ENCODE peak calls at places on chromosomes 7 and 10, in nine cellular contexts. One of them, this sample, is unnamed.

GRCh38 chr10:34598972-34599371 is 216.1 kb downstream of the PARD3 start:
- DNase-seq in A549: no peak
- DNase-seq in GM12878: no peak
- DNase-seq in K562: no peak
- DNase-seq in SK-N-SH: no peak
- DNase-seq in HepG2: no peak
- DNase-seq in HL-60: no peak
- DNase-seq in Panc1: no peak
- DNase-seq in HCT116: no peak
- DNase-seq in this sample: no peak

GRCh38 chr7:141585592-141586510 is 34.6 kb downstream of the AGK start:
- DNase-seq in HepG2: peak
- DNase-seq in Panc1: peak
- DNase-seq in A549: peak
- DNase-seq in HCT116: no peak
- DNase-seq in SK-N-SH: no peak
- DNase-seq in GM12878: peak
- DNase-seq in K562: no peak
- DNase-seq in HL-60: no peak
- DNase-seq in this sample: no peak

GRCh38 chr7:122199171-122199570 is 55.1 kb upstream of the AASS start:
- DNase-seq in HepG2: no peak
- DNase-seq in HL-60: no peak
- DNase-seq in GM12878: no peak
- DNase-seq in A549: no peak
- DNase-seq in Panc1: no peak
- DNase-seq in HCT116: no peak
- DNase-seq in SK-N-SH: no peak
- DNase-seq in K562: no peak
- DNase-seq in this sample: no peak

GRCh38 chr10:129777687-129778086 is 186.4 kb downstream of the EBF3 start:
- DNase-seq in HL-60: no peak
- DNase-seq in GM12878: no peak
- DNase-seq in HCT116: no peak
- DNase-seq in A549: no peak
- DNase-seq in SK-N-SH: no peak
- DNase-seq in HepG2: no peak
- DNase-seq in K562: no peak
- DNase-seq in Panc1: no peak
- DNase-seq in this sample: no peak

GRCh38 chr7:94571816-94572215 is 62.2 kb downstream of the CASD1 start:
- DNase-seq in K562: no peak
- DNase-seq in Panc1: no peak
- DNase-seq in GM12878: no peak
- DNase-seq in HL-60: no peak
- DNase-seq in HCT116: no peak
- DNase-seq in SK-N-SH: no peak
- DNase-seq in A549: no peak
- DNase-seq in HepG2: no peak
- DNase-seq in this sample: no peak

GRCh38 chr7:142571581-142571980 is 177.7 kb upstream of the PRSS1 start:
- DNase-seq in HCT116: no peak
- DNase-seq in HepG2: no peak
- DNase-seq in K562: no peak
- DNase-seq in GM12878: no peak
- DNase-seq in Panc1: no peak
- DNase-seq in SK-N-SH: no peak
- DNase-seq in HL-60: no peak
- DNase-seq in A549: no peak
- DNase-seq in this sample: no peak

GRCh38 chr10:35716776-35717175 is 74.7 kb upstream of the FZD8 start:
- DNase-seq in GM12878: no peak
- DNase-seq in SK-N-SH: no peak
- DNase-seq in HepG2: no peak
- DNase-seq in HL-60: no peak
- DNase-seq in HCT116: no peak
- DNase-seq in A549: peak
- DNase-seq in K562: no peak
- DNase-seq in Panc1: no peak
- DNase-seq in this sample: no peak

GRCh38 chr10:75547391-75548298 is 116.2 kb downstream of the LRMDA start:
- DNase-seq in Panc1: no peak
- DNase-seq in SK-N-SH: no peak
- DNase-seq in HL-60: peak
- DNase-seq in HCT116: no peak
- DNase-seq in A549: no peak
- DNase-seq in K562: no peak
- DNase-seq in HepG2: no peak
- DNase-seq in GM12878: peak
- DNase-seq in this sample: no peak

GRCh38 chr7:29457565-29457971 is 106.1 kb upstream of the PRR15 start:
- DNase-seq in HepG2: no peak
- DNase-seq in Panc1: no peak
- DNase-seq in HCT116: no peak
- DNase-seq in GM12878: no peak
- DNase-seq in A549: no peak
- DNase-seq in K562: no peak
- DNase-seq in HL-60: no peak
- DNase-seq in SK-N-SH: no peak
- DNase-seq in this sample: no peak

GRCh38 chr10:131216681-131217230 is 94.8 kb downstream of the TCERG1L start:
- DNase-seq in HepG2: no peak
- DNase-seq in K562: no peak
- DNase-seq in HCT116: no peak
- DNase-seq in GM12878: no peak
- DNase-seq in Panc1: no peak
- DNase-seq in A549: no peak
- DNase-seq in SK-N-SH: no peak
- DNase-seq in HL-60: no peak
- DNase-seq in this sample: no peak

GRCh38 chr7:26555971-26556830 is 264.5 kb downstream of the SNX10 start:
- DNase-seq in HCT116: no peak
- DNase-seq in HepG2: no peak
- DNase-seq in K562: no peak
- DNase-seq in GM12878: no peak
- DNase-seq in HL-60: no peak
- DNase-seq in SK-N-SH: peak
- DNase-seq in A549: no peak
- DNase-seq in Panc1: no peak
- DNase-seq in this sample: no peak

GRCh38 chr7:30199271-30199670 is 64.5 kb downstream of the MTURN start:
- DNase-seq in HL-60: no peak
- DNase-seq in SK-N-SH: no peak
- DNase-seq in K562: no peak
- DNase-seq in HepG2: no peak
- DNase-seq in HCT116: no peak
- DNase-seq in Panc1: no peak
- DNase-seq in GM12878: no peak
- DNase-seq in A549: no peak
- DNase-seq in this sample: no peak

GRCh38 chr7:95608344-95609173 is 12.2 kb upstream of the PDK4 start:
- DNase-seq in Panc1: peak
- DNase-seq in SK-N-SH: peak
- DNase-seq in GM12878: peak
- DNase-seq in HL-60: peak
- DNase-seq in K562: peak
- DNase-seq in HepG2: peak
- DNase-seq in A549: peak
- DNase-seq in HCT116: peak
- DNase-seq in this sample: peak

DNA sequence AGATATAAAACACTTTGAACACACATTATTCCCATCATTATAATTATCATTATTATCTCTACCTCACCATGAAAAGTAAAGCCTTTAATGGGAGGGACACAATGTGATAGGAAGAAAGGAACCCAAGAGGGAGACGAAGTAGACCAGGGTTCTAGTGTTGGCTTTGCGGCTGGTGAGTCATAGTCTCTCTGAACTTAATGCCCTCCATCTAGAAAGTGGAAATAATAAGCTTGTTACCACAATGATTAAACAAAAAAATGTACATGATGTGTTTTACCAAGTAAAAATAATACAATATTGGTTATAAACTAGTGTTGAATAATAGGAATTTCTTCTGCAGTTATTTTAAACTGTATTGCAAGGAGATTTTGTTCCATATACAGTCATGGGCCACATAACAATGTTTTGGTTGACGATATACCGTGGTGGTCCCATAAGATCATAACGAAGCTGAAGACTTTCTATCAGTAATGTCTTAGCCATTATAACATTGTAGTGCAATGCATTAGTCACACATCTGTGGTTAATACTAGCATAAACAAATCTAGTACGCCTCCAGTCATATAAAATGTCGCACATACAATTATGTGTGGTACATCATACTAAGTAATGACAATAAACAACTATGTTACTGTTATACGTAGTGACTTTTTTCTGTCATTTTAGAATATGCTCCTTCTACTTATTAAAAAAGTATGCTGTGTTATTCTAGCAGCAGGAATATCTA is 450.6 kb upstream of the SORCS1 start:
- DNase-seq in A549: no peak
- DNase-seq in HepG2: no peak
- DNase-seq in K562: no peak
- DNase-seq in HL-60: no peak
- DNase-seq in SK-N-SH: no peak
- DNase-seq in HCT116: no peak
- DNase-seq in GM12878: no peak
- DNase-seq in Panc1: no peak
- DNase-seq in this sample: no peak
- TF ChIP-seq REST in A549: no peak
- TF ChIP-seq REST in HepG2: no peak
- TF ChIP-seq REST in K562: no peak
- TF ChIP-seq REST in HL-60: no peak
- TF ChIP-seq REST in SK-N-SH: no peak
- TF ChIP-seq REST in HCT116: no peak
- TF ChIP-seq REST in GM12878: no peak
- TF ChIP-seq REST in Panc1: no peak
- TF ChIP-seq REST in this sample: no peak

DNA sequence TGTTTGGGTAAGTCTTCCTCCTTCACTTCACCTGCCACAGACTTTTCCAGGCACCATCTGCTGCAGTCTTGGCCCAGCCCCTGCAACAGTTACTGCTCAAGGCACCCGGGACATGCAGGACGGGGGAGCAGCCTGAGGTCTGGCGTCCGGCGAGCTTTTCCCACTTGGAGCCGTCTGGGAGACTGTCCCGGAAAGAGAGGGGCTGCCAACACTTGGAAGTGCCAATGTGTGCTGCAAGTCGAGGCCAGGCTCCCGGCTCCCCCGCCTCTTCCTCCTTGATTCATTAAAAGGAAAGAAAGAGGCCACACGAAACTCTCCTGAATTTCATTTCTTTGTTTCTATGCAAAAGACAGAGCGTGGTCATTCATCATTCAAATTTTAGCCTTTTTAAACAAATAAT is 13.8 kb downstream of the HTRA1 start:
- DNase-seq in HCT116: no peak
- DNase-seq in K562: no peak
- DNase-seq in SK-N-SH: no peak
- DNase-seq in GM12878: no peak
- DNase-seq in A549: no peak
- DNase-seq in Panc1: no peak
- DNase-seq in HepG2: no peak
- DNase-seq in HL-60: no peak
- DNase-seq in this sample: no peak
- H3K27ac ChIP-seq in HCT116: no peak
- H3K27ac ChIP-seq in K562: no peak
- H3K27ac ChIP-seq in SK-N-SH: no peak
- H3K27ac ChIP-seq in GM12878: no peak
- H3K27ac ChIP-seq in A549: no peak
- H3K27ac ChIP-seq in Panc1: no peak
- H3K27ac ChIP-seq in HepG2: no peak
- H3K27ac ChIP-seq in HL-60: no peak
- H3K27ac ChIP-seq in this sample: peak

GRCh38 chr10:31745612-31746376 is 182.8 kb downstream of the ARHGAP12 start:
- DNase-seq in HCT116: peak
- DNase-seq in A549: peak
- DNase-seq in Panc1: peak
- DNase-seq in SK-N-SH: no peak
- DNase-seq in K562: no peak
- DNase-seq in HepG2: peak
- DNase-seq in HL-60: no peak
- DNase-seq in GM12878: no peak
- DNase-seq in this sample: no peak
- TF ChIP-seq REST in HCT116: no peak
- TF ChIP-seq REST in A549: no peak
- TF ChIP-seq REST in Panc1: no peak
- TF ChIP-seq REST in SK-N-SH: peak
- TF ChIP-seq REST in K562: no peak
- TF ChIP-seq REST in HepG2: no peak
- TF ChIP-seq REST in HL-60: no peak
- TF ChIP-seq REST in GM12878: no peak
- TF ChIP-seq REST in this sample: no peak

DNA sequence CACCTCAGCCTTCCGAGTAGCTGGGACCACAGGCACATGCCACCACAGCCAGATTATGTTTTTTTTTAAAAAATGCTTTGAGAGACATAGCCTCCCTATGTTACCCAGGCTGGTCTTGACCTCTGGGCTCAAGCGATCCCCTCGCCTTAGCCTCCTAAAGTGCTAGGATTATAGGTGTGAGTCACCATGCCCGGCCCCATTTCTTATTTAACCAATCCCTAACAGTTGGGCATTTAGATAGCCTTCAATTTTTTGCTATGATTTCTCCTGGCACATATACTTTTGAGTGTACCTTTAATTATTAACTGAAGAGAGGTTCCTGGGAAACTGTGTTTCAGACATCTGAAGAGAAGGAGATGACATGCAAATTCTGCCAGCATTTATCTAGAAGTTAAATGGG is 22.6 kb upstream of the AUTS2 start:
- DNase-seq in HCT116: no peak
- DNase-seq in HepG2: no peak
- DNase-seq in HL-60: no peak
- DNase-seq in A549: no peak
- DNase-seq in SK-N-SH: no peak
- DNase-seq in GM12878: no peak
- DNase-seq in K562: no peak
- DNase-seq in Panc1: no peak
- DNase-seq in this sample: no peak
- H3K27ac ChIP-seq in HCT116: no peak
- H3K27ac ChIP-seq in HepG2: no peak
- H3K27ac ChIP-seq in HL-60: no peak
- H3K27ac ChIP-seq in A549: no peak
- H3K27ac ChIP-seq in SK-N-SH: no peak
- H3K27ac ChIP-seq in GM12878: no peak
- H3K27ac ChIP-seq in K562: no peak
- H3K27ac ChIP-seq in Panc1: no peak
- H3K27ac ChIP-seq in this sample: no peak